ENCODE peak calls at places on chromosomes 6 and 20, in four cellular contexts. I, P, D and V are unnamed samples.

GRCh38 chr20:46592580-46593362 is 42.3 kb upstream of the OCSTAMP start:
- DNase-seq in D (peak), I (no peak), P (peak), V (peak)

GRCh38 chr20:36532388-36532787 is 8.9 kb upstream of the MYL9 start:
- DNase-seq in P (no peak), D (no peak), I (no peak), V (no peak)

GRCh38 chr6:13303668-13304017 is 24.7 kb downstream of the TBC1D7 start:
- DNase-seq in I (peak), P (no peak), D (no peak), V (peak)

GRCh38 chr20:31674895-31675827 is 37.4 kb downstream of the COX4I2 start:
- DNase-seq in I (peak), P (no peak), D (no peak), V (peak)

GRCh38 chr6:138539882-138540281 is 40.6 kb upstream of the NHSL1 start:
- DNase-seq in I (no peak), D (no peak), P (no peak), V (no peak)

GRCh38 chr6:27829453-27830211 is 82.6 kb downstream of the OR2B2 start:
- DNase-seq in P (no peak), I (no peak), D (no peak), V (peak)

GRCh38 chr20:60202046-60202445 is 243.8 kb downstream of the CDH26 start:
- DNase-seq in P (no peak), I (no peak), D (no peak), V (peak)

GRCh38 chr6:54048782-54049181 is 62.5 kb upstream of the MLIP start:
- DNase-seq in I (no peak), P (no peak), D (no peak), V (no peak)

GRCh38 chr6:145569140-145569539 is 166.2 kb downstream of the EPM2A start:
- DNase-seq in D (no peak), I (peak), P (no peak), V (no peak)

GRCh38 chr20:2022163-2022562 is 28.3 kb upstream of the PDYN start:
- DNase-seq in P (no peak), D (no peak), I (no peak), V (no peak)

GRCh38 chr20:45497971-45498494 is 17.4 kb downstream of the SPINT3 start:
- DNase-seq in D (no peak), I (no peak), P (peak), V (no peak)

GRCh38 chr6:153001767-153002612 is 519 bp downstream of the MTRF1L start:
- DNase-seq in D (no peak), I (no peak), P (peak), V (no peak)

GRCh38 chr20:46951840-46952497 is 57.3 kb downstream of the EYA2 start:
- DNase-seq in P (peak), I (no peak), D (no peak), V (no peak)

GRCh38 chr20:37926612-37927011 is 23.7 kb downstream of the VSTM2L start:
- DNase-seq in P (no peak), D (no peak), I (no peak), V (peak)

GRCh38 chr6:126650931-126651330 is 311.0 kb downstream of the CENPW start:
- DNase-seq in I (peak), D (no peak), P (no peak), V (peak)

GRCh38 chr6:130322673-130323268 is 43.0 kb upstream of the TMEM200A start:
- DNase-seq in I (peak), D (peak), P (peak), V (peak)

GRCh38 chr20:49584418-49585382 is 16.8 kb upstream of the PTGIS start:
- DNase-seq in I (no peak), D (no peak), P (no peak), V (no peak)

GRCh38 chr6:37525460-37526357 is 26.0 kb upstream of the CCDC167 start:
- DNase-seq in P (peak), D (no peak), I (no peak), V (peak)

GRCh38 chr6:66355471-66355870 is 648.4 kb upstream of the EYS start:
- DNase-seq in I (no peak), D (no peak), P (no peak), V (no peak)

GRCh38 chr6:9851541-9852380 is 563.1 kb downstream of the TFAP2A start:
- DNase-seq in I (peak), P (peak), D (peak), V (no peak)

GRCh38 chr20:48788486-48789072 is 39.2 kb downstream of the PREX1 start:
- DNase-seq in I (no peak), P (no peak), D (no peak), V (no peak)

GRCh38 chr6:41538556-41539182 is 7.5 kb upstream of the FOXP4 start:
- DNase-seq in P (no peak), I (no peak), D (no peak), V (no peak)

GRCh38 chr20:2771631-2772080 is 28.8 kb downstream of the CPXM1 start:
- DNase-seq in I (no peak), D (no peak), P (peak), V (peak)

GRCh38 chr6:170046786-170047626 is 243.9 kb downstream of the DLL1 start:
- DNase-seq in I (no peak), P (no peak), D (no peak), V (no peak)

GRCh38 chr6:24911983-24912382 is 23.8 kb downstream of the RIPOR2 start:
- DNase-seq in D (no peak), I (no peak), P (no peak), V (no peak)

GRCh38 chr20:9409352-9409751 is 105.0 kb upstream of the LAMP5 start:
- DNase-seq in D (no peak), P (no peak), I (peak), V (no peak)

GRCh38 chr6:43790031-43790430 is 20.0 kb downstream of the VEGFA start:
- DNase-seq in I (no peak), D (no peak), P (no peak), V (peak)

GRCh38 chr20:32612831-32613595 is 27.9 kb upstream of the NOL4L start:
- DNase-seq in I (no peak), D (no peak), P (no peak), V (no peak)

GRCh38 chr6:29656798-29657197 is at the start of gene MOG:
- DNase-seq in I (no peak), P (no peak), D (no peak), V (no peak)

GRCh38 chr6:155141512-155141911 is 122.3 kb upstream of the CLDN20 start:
- DNase-seq in P (no peak), D (no peak), I (no peak), V (no peak)

GRCh38 chr20:37699202-37699601 is 5.4 kb downstream of the CTNNBL1 start:
- DNase-seq in P (no peak), I (no peak), D (no peak), V (no peak)

GRCh38 chr6:4085329-4085695 is 6.4 kb upstream of the FAM217A start:
- DNase-seq in I (peak), D (no peak), P (no peak), V (peak)

GRCh38 chr20:47063407-47063806 is 168.8 kb downstream of the EYA2 start:
- DNase-seq in I (no peak), P (no peak), D (no peak), V (no peak)

GRCh38 chr6:3334579-3334978 is 75.8 kb downstream of the PSMG4 start:
- DNase-seq in P (no peak), I (no peak), D (no peak), V (no peak)

GRCh38 chr6:110054664-110055386 is 76.7 kb downstream of the GPR6 start:
- DNase-seq in I (no peak), P (no peak), D (no peak), V (no peak)

GRCh38 chr6:110049696-110050465 is 71.8 kb downstream of the GPR6 start:
- DNase-seq in I (no peak), P (no peak), D (no peak), V (no peak)

GRCh38 chr6:110053395-110054240 is 75.5 kb downstream of the GPR6 start:
- DNase-seq in P (peak), I (peak), D (peak), V (peak)

GRCh38 chr6:110055387-110055735 is 77.2 kb downstream of the GPR6 start:
- DNase-seq in P (no peak), I (no peak), D (no peak), V (no peak)
- H3K4me2 ChIP-seq in P (no peak), I (no peak), D (no peak), V (no peak)

GRCh38 chr6:105519954-105520353 is 117.1 kb upstream of the PREP start:
- DNase-seq in D (no peak), P (no peak), I (no peak), V (no peak)
- TF ChIP-seq CTCF in D (no peak), P (no peak), I (no peak), V (no peak)

DNA sequence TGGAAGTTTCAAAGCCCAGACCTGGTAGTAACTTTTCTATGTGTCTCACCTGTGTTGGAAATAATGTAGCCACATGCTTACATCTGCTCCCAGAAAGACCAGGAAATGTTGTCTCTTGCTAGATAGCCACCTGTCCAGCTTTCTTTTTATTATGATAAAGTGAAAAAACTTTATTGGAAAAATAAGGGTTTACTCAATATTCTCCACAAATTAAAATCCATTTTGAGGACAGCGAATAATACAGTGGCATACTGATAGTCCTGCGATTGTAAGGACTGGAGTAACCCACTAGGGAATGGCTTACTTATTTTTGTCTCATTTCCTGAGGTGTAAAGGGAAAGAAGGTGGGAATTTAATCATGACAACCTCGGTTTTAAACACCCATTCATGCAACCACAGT is 100.1 kb downstream of the HFE start:
- DNase-seq in D (no peak), I (no peak), P (no peak), V (no peak)
- H3K4me3 ChIP-seq in D (no peak), I (no peak), P (peak), V (no peak)

GRCh38 chr6:166448432-166448831 is 65.7 kb upstream of the MPC1 start:
- DNase-seq in D (no peak), P (no peak), I (no peak), V (no peak)

GRCh38 chr6:166446146-166446545 is 63.4 kb upstream of the MPC1 start:
- DNase-seq in D (no peak), I (no peak), P (no peak), V (no peak)

GRCh38 chr6:166449036-166449435 is 66.3 kb upstream of the MPC1 start:
- DNase-seq in I (no peak), P (no peak), D (no peak), V (no peak)

GRCh38 chr6:166444446-166444845 is 61.7 kb upstream of the MPC1 start:
- DNase-seq in D (no peak), P (no peak), I (no peak), V (no peak)

DNA sequence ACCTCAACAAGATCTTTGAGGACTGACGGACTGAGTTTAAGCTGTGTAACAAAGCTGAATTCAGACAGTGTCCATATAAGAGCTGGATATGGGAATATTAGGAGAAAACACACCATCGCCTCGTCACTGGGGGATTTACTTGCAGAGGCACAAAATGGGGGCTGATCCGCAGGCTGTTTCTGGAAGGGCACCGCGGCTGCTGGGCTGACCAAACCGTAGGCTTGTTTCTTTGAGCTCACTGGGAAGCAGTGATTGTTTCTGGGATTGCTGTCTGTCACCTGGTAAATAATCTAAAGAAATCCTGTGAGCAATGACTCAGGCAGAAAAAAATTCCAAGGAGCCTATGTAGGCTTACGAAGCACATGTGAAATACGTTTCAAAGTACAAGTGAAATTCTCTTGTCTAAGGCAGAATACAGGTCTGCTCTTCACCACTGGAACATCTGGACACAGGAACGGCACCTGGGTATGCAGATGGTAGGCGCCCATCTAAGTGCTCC is 63.9 kb upstream of the MPC1 start:
- DNase-seq in P (no peak), I (no peak), D (no peak), V (peak)
- H3K4me2 ChIP-seq in P (no peak), I (no peak), D (no peak), V (no peak)